ENCODE peak calls at places on chromosomes 3 and 15, in eight cellular contexts. S, T, H, M, G, P, B and E are unnamed samples. For H3K4me1, the result is how much of the 10 kb centered on the place peaks cover.

GRCh38 chr3:161560006-161560637 is 63.5 kb downstream of the OTOL1 start:
- DNase-seq in G (peak), S (peak), M (no peak), B (peak), T (peak), H (peak), P (peak), E (no peak)

GRCh38 chr3:8576841-8577553 is 67.6 kb downstream of the SSUH2 start:
- DNase-seq in B (no peak), S (no peak), T (no peak), G (no peak), P (no peak), H (no peak), M (no peak), E (no peak)

GRCh38 chr15:77506311-77507150 is 85.8 kb downstream of the HMG20A start:
- DNase-seq in H (no peak), M (peak), P (peak), T (peak), S (no peak), G (no peak), B (peak), E (peak)

GRCh38 chr3:61858054-61858453 is 296.7 kb downstream of the PTPRG start:
- DNase-seq in T (no peak), G (no peak), M (no peak), S (no peak), H (no peak), P (no peak), B (no peak), E (no peak)

GRCh38 chr3:104763007-104763406 is 603.7 kb upstream of the ALCAM start:
- DNase-seq in B (peak), P (no peak), S (no peak), H (no peak), M (no peak), T (no peak), G (peak), E (no peak)

GRCh38 chr15:41494190-41494921 is 682 bp downstream of the ITPKA start:
- DNase-seq in P (peak), T (peak), S (peak), G (peak), B (peak), H (no peak), M (no peak), E (no peak)

GRCh38 chr15:63075072-63075995 is 32.8 kb downstream of the TPM1 start:
- DNase-seq in P (no peak), B (peak), T (no peak), S (no peak), M (no peak), G (no peak), H (no peak), E (no peak)

GRCh38 chr3:135992072-135992471 is 26.5 kb downstream of the PPP2R3A start:
- DNase-seq in S (no peak), H (no peak), G (no peak), M (no peak), B (peak), T (no peak), P (no peak), E (no peak)

GRCh38 chr15:67148196-67148701 is 82.8 kb downstream of the SMAD3 start:
- DNase-seq in S (peak), H (no peak), B (no peak), T (no peak), M (no peak), P (no peak), G (no peak), E (no peak)

GRCh38 chr15:29107971-29108645 is 161.5 kb downstream of the NSMCE3 start:
- DNase-seq in T (no peak), M (no peak), B (no peak), S (no peak), P (no peak), H (no peak), G (no peak), E (no peak)

GRCh38 chr3:152271465-152272035 is 2.8 kb downstream of the MBNL1 start:
- DNase-seq in G (no peak), P (no peak), T (no peak), S (no peak), H (no peak), M (no peak), B (no peak), E (no peak)

GRCh38 chr3:160343132-160343531 is 55.9 kb downstream of the IFT80 start:
- DNase-seq in H (no peak), S (peak), M (no peak), P (no peak), G (no peak), T (no peak), B (no peak), E (no peak)

GRCh38 chr3:190031887-190032752 is 88.6 kb downstream of the P3H2 start:
- DNase-seq in P (no peak), T (no peak), B (no peak), M (no peak), S (no peak), H (no peak), G (no peak), E (no peak)

GRCh38 chr3:127141921-127142730 is 50.8 kb upstream of the PRR23E start:
- DNase-seq in P (peak), T (no peak), H (peak), S (no peak), B (peak), M (no peak), G (no peak), E (no peak)

GRCh38 chr3:177781686-177782161 is 584.4 kb upstream of the TBL1XR1 start:
- DNase-seq in M (peak), P (no peak), G (no peak), B (peak), H (no peak), T (peak), S (no peak), E (peak)

GRCh38 chr3:60027335-60027734 is 977.5 kb upstream of the CFAP20DC start:
- DNase-seq in T (no peak), P (no peak), S (no peak), B (no peak), M (no peak), H (no peak), G (no peak), E (no peak)

GRCh38 chr15:52540374-52541012 is 11.8 kb upstream of the MYO5A start:
- DNase-seq in T (no peak), P (no peak), G (no peak), S (no peak), B (no peak), H (no peak), M (no peak), E (no peak)

GRCh38 chr15:75751116-75751875 is 38.6 kb upstream of the CSPG4 start:
- DNase-seq in G (no peak), B (no peak), M (no peak), P (no peak), S (no peak), T (no peak), H (no peak), E (no peak)

GRCh38 chr15:28114114-28114455 is 15.0 kb upstream of the OCA2 start:
- DNase-seq in H (no peak), M (no peak), P (no peak), G (no peak), B (no peak), T (no peak), S (no peak), E (no peak)

GRCh38 chr3:60609446-60609845 is 641.8 kb downstream of the FHIT start:
- DNase-seq in H (no peak), G (no peak), S (no peak), T (no peak), B (no peak), P (no peak), M (no peak), E (no peak)

GRCh38 chr3:177114253-177114652 is 83.0 kb downstream of the TBL1XR1 start:
- DNase-seq in P (no peak), G (no peak), S (no peak), M (no peak), T (no peak), H (no peak), B (no peak), E (no peak)

GRCh38 chr15:76426941-76427340 is 90.4 kb downstream of the ISL2 start:
- DNase-seq in B (no peak), H (no peak), P (no peak), M (no peak), S (no peak), G (no peak), T (no peak), E (no peak)

GRCh38 chr3:149548729-149549065 is 74.2 kb downstream of the TM4SF4 start:
- DNase-seq in B (no peak), P (no peak), G (no peak), S (no peak), H (no peak), T (no peak), M (no peak), E (no peak)

GRCh38 chr15:81304226-81304625 is 19.7 kb downstream of the STARD5 start:
- DNase-seq in G (no peak), H (no peak), P (no peak), M (peak), T (peak), S (no peak), B (peak), E (peak)

GRCh38 chr15:78988361-78988911 is 43.6 kb upstream of the CTSH start:
- DNase-seq in M (peak), B (peak), H (peak), P (peak), T (peak), S (no peak), G (no peak), E (peak)

GRCh38 chr15:22878103-22878502 is 39.6 kb downstream of the NIPA2 start:
- DNase-seq in S (no peak), B (peak), T (no peak), H (no peak), G (no peak), M (no peak), P (no peak), E (no peak)

GRCh38 chr3:15769256-15769915 is 28.4 kb downstream of the ANKRD28 start:
- DNase-seq in H (no peak), B (no peak), P (no peak), S (no peak), G (no peak), M (no peak), T (no peak), E (no peak)

GRCh38 chr15:55737373-55737772 is 5.6 kb downstream of the PRTG start:
- DNase-seq in P (no peak), G (peak), S (no peak), H (no peak), B (no peak), T (no peak), M (no peak), E (no peak)

GRCh38 chr3:122668930-122669730 is 11.5 kb upstream of the PARP14 start:
- DNase-seq in P (no peak), M (no peak), S (no peak), H (no peak), T (no peak), B (no peak), G (no peak), E (no peak)

GRCh38 chr3:66489115-66489514 is 11.7 kb downstream of the LRIG1 start:
- DNase-seq in B (no peak), S (no peak), T (no peak), M (no peak), H (no peak), P (no peak), G (no peak), E (no peak)
- H3K4me1 ChIP-seq in B (under half), S (half or more), T (under half), M (half or more), H (half or more), P (half or more), G (under half), E (under half)

GRCh38 chr3:129560931-129561594 is 18.1 kb downstream of the H1-8 start:
- DNase-seq in T (peak), H (no peak), G (no peak), B (peak), M (peak), S (no peak), P (no peak), E (peak)
- H3K4me1 ChIP-seq in T (half or more), H (under half), G (under half), B (under half), M (half or more), S (under half), P (under half), E (half or more)

GRCh38 chr3:187689984-187690383 is 12.4 kb downstream of the RTP2 start:
- DNase-seq in B (no peak), S (no peak), M (no peak), H (no peak), P (no peak), T (no peak), G (no peak), E (no peak)
- H3K4me1 ChIP-seq in B (under half), S (under half), M (under half), H (under half), P (under half), T (under half), G (under half), E (under half)

GRCh38 chr3:31403197-31403596 is 129.5 kb upstream of the STT3B start:
- DNase-seq in S (no peak), G (no peak), P (no peak), B (no peak), M (no peak), H (no peak), T (no peak), E (no peak)
- H3K4me1 ChIP-seq in S (under half), G (under half), P (under half), B (under half), M (under half), H (under half), T (under half), E (under half)

GRCh38 chr3:52891164-52891563 is 6.2 kb downstream of the STIMATE start:
- DNase-seq in B (no peak), H (no peak), T (no peak), G (no peak), M (no peak), S (no peak), P (no peak), E (no peak)

GRCh38 chr3:52891615-52892081 is 5.7 kb downstream of the STIMATE start:
- DNase-seq in P (no peak), M (peak), B (peak), T (no peak), G (no peak), S (no peak), H (no peak), E (no peak)

GRCh38 chr3:52886049-52886730 is 11.2 kb downstream of the STIMATE start:
- DNase-seq in P (no peak), S (no peak), B (no peak), T (no peak), H (no peak), G (no peak), M (no peak), E (no peak)

GRCh38 chr3:52890735-52891134 is 6.6 kb downstream of the STIMATE start:
- DNase-seq in M (no peak), T (no peak), B (peak), S (no peak), G (no peak), P (no peak), H (no peak), E (no peak)

GRCh38 chr3:52887166-52887565 is 10.2 kb downstream of the STIMATE start:
- DNase-seq in B (no peak), M (no peak), P (no peak), H (no peak), T (no peak), S (no peak), G (no peak), E (no peak)
- H3K4me1 ChIP-seq in B (under half), M (half or more), P (under half), H (under half), T (under half), S (under half), G (under half), E (under half)

DNA sequence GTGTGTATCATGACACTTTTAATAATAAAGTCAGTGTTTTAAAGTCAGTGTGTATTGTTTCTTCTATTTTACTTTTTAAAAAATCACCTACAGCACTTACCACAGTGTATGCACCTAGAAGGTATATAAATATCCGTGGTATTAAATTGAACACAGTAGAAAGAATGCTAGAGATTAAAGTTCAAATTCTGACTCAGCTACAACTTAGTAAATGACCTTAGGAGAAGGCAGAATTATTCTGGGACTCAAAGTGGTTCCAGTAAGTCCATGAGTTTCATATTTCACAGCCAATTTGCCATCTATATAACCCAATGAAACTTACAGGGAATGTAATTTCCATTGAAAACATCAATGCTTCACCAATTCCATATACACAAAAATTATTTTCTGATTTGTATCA is 52.7 kb upstream of the MAP4 start:
- DNase-seq in M (no peak), T (no peak), B (no peak), S (no peak), G (no peak), H (no peak), P (no peak), E (no peak)
- H3K4me1 ChIP-seq in M (half or more), T (under half), B (under half), S (under half), G (under half), H (under half), P (under half), E (under half)

DNA sequence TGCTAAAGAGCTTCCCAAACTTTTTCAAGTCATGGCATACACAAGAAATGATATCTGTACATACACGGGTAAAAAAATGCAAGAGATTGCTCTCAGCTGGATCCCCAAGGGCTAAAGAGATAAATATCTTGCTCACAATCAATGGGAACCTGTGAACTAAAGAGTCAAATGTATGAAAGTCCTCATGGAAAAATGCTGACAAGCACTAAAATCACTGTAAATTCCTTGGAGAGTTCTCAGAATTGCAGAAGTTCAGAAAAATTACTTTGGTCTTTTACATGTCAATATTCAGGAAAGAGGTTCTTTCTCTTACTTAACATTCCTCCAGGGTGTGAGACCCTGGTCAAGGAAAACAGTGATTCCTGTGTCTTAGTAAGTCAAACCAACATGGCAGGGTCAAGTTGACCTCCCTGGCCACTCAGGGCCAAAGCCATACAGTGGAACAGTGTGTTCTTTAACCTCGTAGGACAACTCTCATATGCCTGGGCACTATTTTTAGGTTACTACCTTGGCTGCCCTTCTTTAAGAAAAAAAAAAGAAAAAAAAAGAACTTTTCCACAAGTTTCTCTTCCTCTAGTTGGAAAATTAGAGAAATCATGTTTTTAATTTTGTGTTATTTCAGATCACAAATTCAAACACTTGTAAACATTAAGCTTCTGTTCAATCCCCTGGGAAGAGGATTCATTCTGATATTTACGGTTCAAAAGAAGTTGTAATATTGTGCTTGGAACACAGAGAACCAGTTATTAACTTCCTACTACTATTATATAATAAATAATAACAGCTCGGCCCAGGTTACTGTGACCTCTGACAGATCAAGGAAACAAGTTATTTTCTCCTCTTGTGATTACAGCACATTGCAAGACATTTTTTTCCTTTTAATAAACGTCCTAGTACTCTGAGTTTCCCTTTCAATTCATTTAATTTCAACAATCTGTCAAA is 12.5 kb downstream of the SSR3 start:
- DNase-seq in H (no peak), P (no peak), S (no peak), B (no peak), M (peak), G (no peak), T (peak), E (no peak)
- H3K4me1 ChIP-seq in H (under half), P (under half), S (under half), B (under half), M (half or more), G (under half), T (under half), E (under half)